ENCODE peak calls at places on chromosome 11, in ten cellular contexts. One of them, this sample, is unnamed. For H3K4me1, the result is how much of the 10 kb centered on the place peaks cover.

GRCh38 chr11:132715041-132715440 is 817.3 kb downstream of the OPCML start:
- DNase-seq in psoas muscle: no peak
- DNase-seq in A673: no peak
- DNase-seq in tibial artery: no peak
- DNase-seq in CD4-positive, alpha-beta memory T cell: no peak
- DNase-seq in thyroid gland: no peak
- DNase-seq in CD4-positive, CD25-positive, alpha-beta regulatory T cell: no peak
- DNase-seq in lower lobe of right lung: no peak
- DNase-seq in body of pancreas: no peak
- DNase-seq in right atrium auricular region: no peak
- DNase-seq in this sample: no peak

GRCh38 chr11:9385288-9385902 is 943 bp downstream of the IPO7 start:
- DNase-seq in A673: no peak
- DNase-seq in thyroid gland: no peak
- DNase-seq in CD4-positive, CD25-positive, alpha-beta regulatory T cell: peak
- DNase-seq in psoas muscle: no peak
- DNase-seq in CD4-positive, alpha-beta memory T cell: no peak
- DNase-seq in right atrium auricular region: no peak
- DNase-seq in tibial artery: no peak
- DNase-seq in lower lobe of right lung: no peak
- DNase-seq in body of pancreas: no peak
- DNase-seq in this sample: peak

GRCh38 chr11:75161506-75161905 is 10.6 kb downstream of the SLCO2B1 start:
- DNase-seq in A673: peak
- DNase-seq in lower lobe of right lung: no peak
- DNase-seq in CD4-positive, alpha-beta memory T cell: no peak
- DNase-seq in right atrium auricular region: no peak
- DNase-seq in psoas muscle: no peak
- DNase-seq in thyroid gland: no peak
- DNase-seq in body of pancreas: no peak
- DNase-seq in CD4-positive, CD25-positive, alpha-beta regulatory T cell: no peak
- DNase-seq in tibial artery: no peak
- DNase-seq in this sample: no peak

GRCh38 chr11:121929581-121929980 is 186.4 kb downstream of the BLID start:
- DNase-seq in right atrium auricular region: no peak
- DNase-seq in body of pancreas: peak
- DNase-seq in tibial artery: no peak
- DNase-seq in CD4-positive, alpha-beta memory T cell: no peak
- DNase-seq in A673: peak
- DNase-seq in thyroid gland: peak
- DNase-seq in CD4-positive, CD25-positive, alpha-beta regulatory T cell: no peak
- DNase-seq in lower lobe of right lung: no peak
- DNase-seq in psoas muscle: peak
- DNase-seq in this sample: no peak

GRCh38 chr11:31958086-31958735 is 132.7 kb upstream of the RCN1 start:
- DNase-seq in tibial artery: no peak
- DNase-seq in A673: peak
- DNase-seq in thyroid gland: peak
- DNase-seq in body of pancreas: peak
- DNase-seq in lower lobe of right lung: peak
- DNase-seq in CD4-positive, alpha-beta memory T cell: peak
- DNase-seq in right atrium auricular region: peak
- DNase-seq in CD4-positive, CD25-positive, alpha-beta regulatory T cell: peak
- DNase-seq in psoas muscle: peak
- DNase-seq in this sample: peak

GRCh38 chr11:113331988-113332387 is 17.6 kb downstream of the TTC12 start:
- DNase-seq in A673: no peak
- DNase-seq in body of pancreas: no peak
- DNase-seq in lower lobe of right lung: no peak
- DNase-seq in CD4-positive, CD25-positive, alpha-beta regulatory T cell: no peak
- DNase-seq in tibial artery: no peak
- DNase-seq in right atrium auricular region: no peak
- DNase-seq in CD4-positive, alpha-beta memory T cell: no peak
- DNase-seq in thyroid gland: no peak
- DNase-seq in psoas muscle: no peak
- DNase-seq in this sample: no peak

GRCh38 chr11:20477418-20478090 is 90.0 kb downstream of the PRMT3 start:
- DNase-seq in CD4-positive, alpha-beta memory T cell: no peak
- DNase-seq in CD4-positive, CD25-positive, alpha-beta regulatory T cell: peak
- DNase-seq in tibial artery: no peak
- DNase-seq in right atrium auricular region: no peak
- DNase-seq in body of pancreas: no peak
- DNase-seq in psoas muscle: no peak
- DNase-seq in lower lobe of right lung: no peak
- DNase-seq in A673: no peak
- DNase-seq in thyroid gland: no peak
- DNase-seq in this sample: no peak

GRCh38 chr11:94376841-94377240 is 24.4 kb downstream of the GPR83 start:
- DNase-seq in thyroid gland: no peak
- DNase-seq in body of pancreas: no peak
- DNase-seq in psoas muscle: no peak
- DNase-seq in CD4-positive, alpha-beta memory T cell: no peak
- DNase-seq in lower lobe of right lung: no peak
- DNase-seq in tibial artery: no peak
- DNase-seq in CD4-positive, CD25-positive, alpha-beta regulatory T cell: no peak
- DNase-seq in A673: no peak
- DNase-seq in right atrium auricular region: no peak
- DNase-seq in this sample: no peak

GRCh38 chr11:45765836-45766235 is 39.1 kb upstream of the SLC35C1 start:
- DNase-seq in body of pancreas: peak
- DNase-seq in lower lobe of right lung: no peak
- DNase-seq in A673: no peak
- DNase-seq in CD4-positive, CD25-positive, alpha-beta regulatory T cell: no peak
- DNase-seq in CD4-positive, alpha-beta memory T cell: no peak
- DNase-seq in psoas muscle: no peak
- DNase-seq in thyroid gland: peak
- DNase-seq in tibial artery: no peak
- DNase-seq in right atrium auricular region: no peak
- DNase-seq in this sample: no peak

GRCh38 chr11:121372028-121372427 is 79.5 kb downstream of the SC5D start:
- DNase-seq in right atrium auricular region: no peak
- DNase-seq in lower lobe of right lung: no peak
- DNase-seq in A673: no peak
- DNase-seq in tibial artery: no peak
- DNase-seq in CD4-positive, CD25-positive, alpha-beta regulatory T cell: no peak
- DNase-seq in psoas muscle: no peak
- DNase-seq in thyroid gland: no peak
- DNase-seq in CD4-positive, alpha-beta memory T cell: no peak
- DNase-seq in body of pancreas: no peak
- DNase-seq in this sample: no peak

GRCh38 chr11:10454506-10454901 is 560 bp upstream of the AMPD3 start:
- DNase-seq in body of pancreas: no peak
- DNase-seq in right atrium auricular region: no peak
- DNase-seq in CD4-positive, alpha-beta memory T cell: no peak
- DNase-seq in psoas muscle: no peak
- DNase-seq in CD4-positive, CD25-positive, alpha-beta regulatory T cell: no peak
- DNase-seq in tibial artery: no peak
- DNase-seq in thyroid gland: no peak
- DNase-seq in lower lobe of right lung: no peak
- DNase-seq in A673: no peak
- DNase-seq in this sample: no peak

GRCh38 chr11:134749040-134749586 is 337.1 kb upstream of the B3GAT1 start:
- DNase-seq in right atrium auricular region: peak
- DNase-seq in lower lobe of right lung: no peak
- DNase-seq in psoas muscle: no peak
- DNase-seq in thyroid gland: no peak
- DNase-seq in A673: no peak
- DNase-seq in tibial artery: no peak
- DNase-seq in CD4-positive, CD25-positive, alpha-beta regulatory T cell: no peak
- DNase-seq in CD4-positive, alpha-beta memory T cell: no peak
- DNase-seq in body of pancreas: no peak
- DNase-seq in this sample: no peak

GRCh38 chr11:16859651-16860050 is 121.2 kb downstream of the C11orf58 start:
- DNase-seq in tibial artery: no peak
- DNase-seq in CD4-positive, CD25-positive, alpha-beta regulatory T cell: no peak
- DNase-seq in thyroid gland: no peak
- DNase-seq in psoas muscle: no peak
- DNase-seq in A673: no peak
- DNase-seq in body of pancreas: no peak
- DNase-seq in lower lobe of right lung: no peak
- DNase-seq in CD4-positive, alpha-beta memory T cell: no peak
- DNase-seq in right atrium auricular region: no peak
- DNase-seq in this sample: no peak

GRCh38 chr11:108838804-108839128 is 173.9 kb downstream of the DDX10 start:
- DNase-seq in A673: no peak
- DNase-seq in lower lobe of right lung: no peak
- DNase-seq in thyroid gland: no peak
- DNase-seq in CD4-positive, CD25-positive, alpha-beta regulatory T cell: no peak
- DNase-seq in psoas muscle: no peak
- DNase-seq in body of pancreas: no peak
- DNase-seq in right atrium auricular region: no peak
- DNase-seq in tibial artery: no peak
- DNase-seq in CD4-positive, alpha-beta memory T cell: no peak
- DNase-seq in this sample: no peak

GRCh38 chr11:116532066-116532465 is 240.7 kb downstream of the BUD13 start:
- DNase-seq in right atrium auricular region: no peak
- DNase-seq in psoas muscle: no peak
- DNase-seq in body of pancreas: no peak
- DNase-seq in thyroid gland: no peak
- DNase-seq in A673: no peak
- DNase-seq in CD4-positive, CD25-positive, alpha-beta regulatory T cell: no peak
- DNase-seq in CD4-positive, alpha-beta memory T cell: no peak
- DNase-seq in lower lobe of right lung: no peak
- DNase-seq in tibial artery: no peak
- DNase-seq in this sample: no peak

GRCh38 chr11:123197711-123198110 is 2.7 kb upstream of the CLMP start:
- DNase-seq in A673: peak
- DNase-seq in lower lobe of right lung: no peak
- DNase-seq in CD4-positive, CD25-positive, alpha-beta regulatory T cell: peak
- DNase-seq in thyroid gland: no peak
- DNase-seq in body of pancreas: no peak
- DNase-seq in psoas muscle: no peak
- DNase-seq in CD4-positive, alpha-beta memory T cell: no peak
- DNase-seq in tibial artery: no peak
- DNase-seq in right atrium auricular region: no peak
- DNase-seq in this sample: no peak

GRCh38 chr11:40597546-40598113 is 861.8 kb downstream of the LRRC4C start:
- DNase-seq in CD4-positive, alpha-beta memory T cell: no peak
- DNase-seq in psoas muscle: no peak
- DNase-seq in CD4-positive, CD25-positive, alpha-beta regulatory T cell: no peak
- DNase-seq in lower lobe of right lung: no peak
- DNase-seq in right atrium auricular region: no peak
- DNase-seq in thyroid gland: no peak
- DNase-seq in tibial artery: no peak
- DNase-seq in body of pancreas: no peak
- DNase-seq in A673: no peak
- DNase-seq in this sample: no peak

GRCh38 chr11:20021771-20022362 is 138.4 kb downstream of the DBX1 start:
- DNase-seq in thyroid gland: no peak
- DNase-seq in A673: no peak
- DNase-seq in right atrium auricular region: no peak
- DNase-seq in body of pancreas: no peak
- DNase-seq in lower lobe of right lung: no peak
- DNase-seq in psoas muscle: no peak
- DNase-seq in tibial artery: no peak
- DNase-seq in CD4-positive, CD25-positive, alpha-beta regulatory T cell: no peak
- DNase-seq in CD4-positive, alpha-beta memory T cell: no peak
- DNase-seq in this sample: no peak

GRCh38 chr11:65454696-65455456 is 32.3 kb downstream of the NEAT1 start:
- DNase-seq in psoas muscle: peak
- DNase-seq in thyroid gland: peak
- DNase-seq in A673: peak
- DNase-seq in body of pancreas: peak
- DNase-seq in lower lobe of right lung: peak
- DNase-seq in right atrium auricular region: peak
- DNase-seq in CD4-positive, alpha-beta memory T cell: peak
- DNase-seq in tibial artery: peak
- DNase-seq in CD4-positive, CD25-positive, alpha-beta regulatory T cell: peak
- DNase-seq in this sample: peak
- H3K4me3 ChIP-seq in psoas muscle: peak
- H3K4me3 ChIP-seq in thyroid gland: no peak
- H3K4me3 ChIP-seq in A673: peak
- H3K4me3 ChIP-seq in body of pancreas: no peak
- H3K4me3 ChIP-seq in lower lobe of right lung: peak
- H3K4me3 ChIP-seq in right atrium auricular region: peak
- H3K4me3 ChIP-seq in CD4-positive, alpha-beta memory T cell: peak
- H3K4me3 ChIP-seq in tibial artery: peak
- H3K4me3 ChIP-seq in CD4-positive, CD25-positive, alpha-beta regulatory T cell: peak
- H3K4me3 ChIP-seq in this sample: peak

GRCh38 chr11:102317768-102318103 is 452 bp downstream of the BIRC3 start:
- DNase-seq in A673: no peak
- DNase-seq in thyroid gland: no peak
- DNase-seq in psoas muscle: no peak
- DNase-seq in CD4-positive, CD25-positive, alpha-beta regulatory T cell: no peak
- DNase-seq in body of pancreas: no peak
- DNase-seq in CD4-positive, alpha-beta memory T cell: no peak
- DNase-seq in tibial artery: no peak
- DNase-seq in right atrium auricular region: no peak
- DNase-seq in lower lobe of right lung: no peak
- DNase-seq in this sample: no peak
- H3K27ac ChIP-seq in A673: no peak
- H3K27ac ChIP-seq in thyroid gland: peak
- H3K27ac ChIP-seq in psoas muscle: peak
- H3K27ac ChIP-seq in CD4-positive, CD25-positive, alpha-beta regulatory T cell: peak
- H3K27ac ChIP-seq in body of pancreas: peak
- H3K27ac ChIP-seq in CD4-positive, alpha-beta memory T cell: peak
- H3K27ac ChIP-seq in tibial artery: peak
- H3K27ac ChIP-seq in right atrium auricular region: peak
- H3K27ac ChIP-seq in lower lobe of right lung: peak
- H3K27ac ChIP-seq in this sample: peak

DNA sequence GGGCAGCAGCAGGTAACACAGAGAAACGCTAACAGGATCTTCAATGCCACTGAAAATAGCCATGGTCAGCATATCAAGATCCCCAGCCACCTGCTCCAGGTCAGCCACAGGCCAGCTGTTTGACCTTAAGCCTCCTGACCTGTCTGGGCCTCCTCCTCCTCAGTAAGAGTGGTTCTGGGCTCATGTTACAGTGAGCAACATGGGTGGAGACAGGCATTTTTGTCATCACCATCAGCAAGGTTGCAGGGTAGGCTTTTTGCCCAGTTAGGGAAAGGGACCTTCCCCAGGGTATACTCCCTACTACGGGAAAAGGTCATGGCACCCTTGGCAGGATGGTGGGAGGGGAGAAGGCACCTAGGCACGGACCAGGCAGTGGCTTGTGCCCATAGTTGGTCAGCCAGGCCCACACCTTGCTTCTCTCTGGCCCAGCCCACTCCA is 131.8 kb upstream of the PARVA start:
- DNase-seq in tibial artery: no peak
- DNase-seq in A673: no peak
- DNase-seq in right atrium auricular region: no peak
- DNase-seq in body of pancreas: no peak
- DNase-seq in CD4-positive, CD25-positive, alpha-beta regulatory T cell: no peak
- DNase-seq in psoas muscle: no peak
- DNase-seq in lower lobe of right lung: no peak
- DNase-seq in thyroid gland: no peak
- DNase-seq in CD4-positive, alpha-beta memory T cell: no peak
- DNase-seq in this sample: no peak
- H3K4me1 ChIP-seq in tibial artery: half or more
- H3K4me1 ChIP-seq in A673: under half
- H3K4me1 ChIP-seq in right atrium auricular region: under half
- H3K4me1 ChIP-seq in body of pancreas: half or more
- H3K4me1 ChIP-seq in CD4-positive, CD25-positive, alpha-beta regulatory T cell: under half
- H3K4me1 ChIP-seq in psoas muscle: under half
- H3K4me1 ChIP-seq in lower lobe of right lung: under half
- H3K4me1 ChIP-seq in thyroid gland: under half
- H3K4me1 ChIP-seq in CD4-positive, alpha-beta memory T cell: under half
- H3K4me1 ChIP-seq in this sample: under half

GRCh38 chr11:61961570-61962212 is 5.7 kb downstream of the FTH1 start:
- DNase-seq in lower lobe of right lung: no peak
- DNase-seq in psoas muscle: peak
- DNase-seq in thyroid gland: no peak
- DNase-seq in A673: no peak
- DNase-seq in CD4-positive, CD25-positive, alpha-beta regulatory T cell: no peak
- DNase-seq in right atrium auricular region: peak
- DNase-seq in CD4-positive, alpha-beta memory T cell: no peak
- DNase-seq in body of pancreas: peak
- DNase-seq in tibial artery: peak
- DNase-seq in this sample: no peak
- H3K4me3 ChIP-seq in lower lobe of right lung: no peak
- H3K4me3 ChIP-seq in psoas muscle: no peak
- H3K4me3 ChIP-seq in thyroid gland: no peak
- H3K4me3 ChIP-seq in A673: no peak
- H3K4me3 ChIP-seq in CD4-positive, CD25-positive, alpha-beta regulatory T cell: no peak
- H3K4me3 ChIP-seq in right atrium auricular region: no peak
- H3K4me3 ChIP-seq in CD4-positive, alpha-beta memory T cell: no peak
- H3K4me3 ChIP-seq in body of pancreas: no peak
- H3K4me3 ChIP-seq in tibial artery: no peak
- H3K4me3 ChIP-seq in this sample: no peak

This sample was measured in CD8-positive, alpha-beta memory T cell.